ENCODE peak calls at places on chromosomes 3 and 15, in seven cellular contexts. H is right lobe of liver, F is Caco-2, G is spleen, A is AG09309, E is GM12865, O is HepG2. W is an unnamed sample.

GRCh38 chr3:46097691-46098241 is 70.5 kb upstream of the XCR1 start:
- DNase-seq in F (no peak), A (no peak), E (peak), O (no peak), G (no peak), H (no peak), W (no peak)

GRCh38 chr15:32107477-32108080 is 77.3 kb downstream of the CHRNA7 start:
- DNase-seq in G (no peak), O (no peak), F (no peak), A (no peak), H (no peak), E (no peak), W (no peak)

GRCh38 chr3:71064976-71065763 is 518.4 kb downstream of the FOXP1 start:
- DNase-seq in A (no peak), E (peak), G (peak), F (peak), H (peak), O (peak), W (no peak)

GRCh38 chr3:8619548-8619947 is 25.1 kb downstream of the SSUH2 start:
- DNase-seq in E (no peak), F (peak), O (no peak), H (no peak), G (no peak), A (no peak), W (no peak)

GRCh38 chr3:18389108-18389733 is 35.9 kb downstream of the SATB1 start:
- DNase-seq in F (peak), A (no peak), O (peak), E (peak), G (no peak), H (no peak), W (no peak)

GRCh38 chr15:78092111-78093041 is at the start of gene SH2D7:
- DNase-seq in O (no peak), A (no peak), E (no peak), H (no peak), G (no peak), F (no peak), W (no peak)

GRCh38 chr3:195185574-195185973 is 85.4 kb downstream of the XXYLT1 start:
- DNase-seq in G (no peak), O (no peak), H (no peak), E (no peak), A (no peak), F (no peak), W (no peak)

GRCh38 chr3:53254810-53255359 is 937 bp downstream of the TKT start:
- DNase-seq in G (peak), F (peak), A (no peak), E (peak), O (no peak), H (peak), W (no peak)

GRCh38 chr3:126130081-126130855 is 46.3 kb upstream of the SLC41A3 start:
- DNase-seq in F (no peak), E (no peak), G (peak), A (no peak), O (no peak), H (peak), W (no peak)

GRCh38 chr3:121735047-121735696 is 14.4 kb downstream of the GOLGB1 start:
- DNase-seq in O (no peak), G (no peak), H (no peak), F (no peak), A (no peak), E (peak), W (no peak)

GRCh38 chr3:73868688-73869315 is 244.1 kb upstream of the PDZRN3 start:
- DNase-seq in G (no peak), A (peak), F (peak), E (no peak), O (peak), H (no peak), W (no peak)

GRCh38 chr3:31534036-31534435 is 1.3 kb downstream of the STT3B start:
- DNase-seq in G (no peak), O (peak), H (no peak), F (peak), E (peak), A (no peak), W (no peak)

GRCh38 chr15:63968700-63969099 is 77.6 kb downstream of the DAPK2 start:
- DNase-seq in A (no peak), G (peak), E (no peak), H (no peak), O (no peak), F (no peak), W (no peak)

GRCh38 chr3:64138656-64139375 is 86.5 kb downstream of the PRICKLE2 start:
- DNase-seq in E (no peak), O (no peak), F (no peak), A (no peak), H (no peak), G (no peak), W (no peak)

GRCh38 chr3:34024447-34025240 is 226.2 kb downstream of the PDCD6IP start:
- DNase-seq in F (no peak), H (no peak), O (no peak), A (no peak), G (no peak), E (no peak), W (no peak)

GRCh38 chr15:58086479-58086878 is 21.0 kb upstream of the ALDH1A2 start:
- DNase-seq in A (no peak), H (no peak), F (no peak), G (no peak), E (no peak), O (no peak), W (no peak)

GRCh38 chr3:55180936-55181535 is 253.2 kb upstream of the LRTM1 start:
- DNase-seq in E (peak), H (no peak), F (peak), A (no peak), G (no peak), O (peak), W (no peak)

GRCh38 chr15:38589502-38589901 is 24.9 kb upstream of the RASGRP1 start:
- DNase-seq in A (peak), F (peak), O (no peak), G (no peak), H (no peak), E (no peak), W (peak)

GRCh38 chr3:40920041-40920440 is 279.3 kb upstream of the CTNNB1 start:
- DNase-seq in G (no peak), O (no peak), A (no peak), H (no peak), E (peak), F (no peak), W (peak)

GRCh38 chr15:34993413-34993812 is 5.3 kb upstream of the ZNF770 start:
- DNase-seq in H (no peak), O (no peak), A (no peak), G (no peak), F (no peak), E (peak), W (no peak)

GRCh38 chr3:77693147-77693546 is 653.2 kb downstream of the ROBO2 start:
- DNase-seq in H (no peak), G (no peak), E (no peak), F (no peak), A (no peak), O (no peak), W (no peak)

GRCh38 chr3:65729553-65729952 is 309.2 kb downstream of the MAGI1 start:
- DNase-seq in E (no peak), A (peak), H (peak), F (no peak), G (no peak), O (peak), W (no peak)

GRCh38 chr15:74127954-74128784 is 2.2 kb upstream of the ISLR2 start:
- DNase-seq in O (no peak), E (no peak), A (no peak), F (no peak), H (no peak), G (peak), W (no peak)

GRCh38 chr3:37181766-37182165 is 7.4 kb upstream of the LRRFIP2 start:
- DNase-seq in H (no peak), F (no peak), G (no peak), E (no peak), O (no peak), A (no peak), W (no peak)

GRCh38 chr3:133804896-133805295 is 719 bp upstream of the SRPRB start:
- DNase-seq in O (no peak), A (no peak), H (no peak), F (no peak), G (no peak), E (no peak), W (no peak)

GRCh38 chr3:133803474-133803873 is 2.1 kb upstream of the SRPRB start:
- DNase-seq in H (no peak), O (no peak), F (no peak), A (no peak), E (no peak), G (no peak), W (no peak)

GRCh38 chr3:133799794-133800585 is 5.6 kb upstream of the SRPRB start:
- DNase-seq in H (no peak), F (no peak), O (peak), E (no peak), A (no peak), G (no peak), W (no peak)

GRCh38 chr3:133805702-133806475 is at the start of gene SRPRB:
- DNase-seq in O (peak), F (peak), G (peak), H (peak), E (peak), A (peak), W (peak)

GRCh38 chr3:133805384-133805701 is 272 bp upstream of the SRPRB start:
- DNase-seq in A (no peak), H (no peak), F (no peak), E (no peak), O (no peak), G (no peak), W (no peak)
- H3K4me3 ChIP-seq in A (peak), H (peak), F (peak), E (peak), O (peak), G (peak), W (peak)

DNA sequence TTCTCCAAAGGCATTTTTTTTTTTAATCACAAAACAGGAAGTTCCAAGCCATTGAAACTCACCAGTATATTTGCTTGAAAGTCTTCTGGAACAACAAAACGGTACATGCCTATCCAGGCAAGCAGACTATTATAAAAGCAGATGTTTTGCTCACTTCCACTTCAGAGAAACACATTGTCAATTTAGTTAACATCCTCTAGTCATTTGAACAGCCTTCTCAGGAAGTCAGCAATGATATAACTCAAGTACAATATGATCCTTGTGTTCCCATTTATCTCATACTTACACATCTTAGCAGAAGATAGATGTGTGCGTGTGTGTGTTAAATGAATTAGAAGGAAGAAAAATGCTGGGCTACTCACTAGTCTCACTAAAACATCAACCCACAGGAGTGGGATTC is 30.4 kb downstream of the MECOM start:
- DNase-seq in E (no peak), G (no peak), F (no peak), H (no peak), O (no peak), A (no peak), W (no peak)
- TF ChIP-seq CTCF in E (no peak), G (no peak), F (no peak), H (no peak), O (no peak), A (no peak), W (no peak)

GRCh38 chr3:187944391-187945179 is 199.3 kb upstream of the BCL6 start:
- DNase-seq in G (no peak), F (no peak), E (no peak), A (no peak), O (no peak), H (no peak), W (no peak)
- H3K4me3 ChIP-seq in G (no peak), F (no peak), E (no peak), A (no peak), O (no peak), H (no peak), W (no peak)

GRCh38 chr3:42228796-42229195 is 37.2 kb downstream of the CCK start:
- DNase-seq in A (no peak), G (no peak), E (peak), O (peak), H (no peak), F (peak), W (no peak)
- TF ChIP-seq CTCF in A (peak), G (peak), E (peak), O (peak), H (no peak), F (peak), W (peak)

GRCh38 chr3:153370680-153371079 is 208.7 kb downstream of the RAP2B start:
- DNase-seq in F (no peak), G (no peak), O (no peak), H (no peak), E (no peak), A (no peak), W (no peak)

GRCh38 chr3:153372326-153372725 is 210.3 kb downstream of the RAP2B start:
- DNase-seq in O (no peak), E (no peak), F (no peak), A (peak), G (no peak), H (peak), W (no peak)

GRCh38 chr3:153373571-153373970 is 211.5 kb downstream of the RAP2B start:
- DNase-seq in E (peak), G (no peak), A (no peak), F (no peak), O (no peak), H (no peak), W (no peak)

GRCh38 chr3:153369561-153370374 is 207.7 kb downstream of the RAP2B start:
- DNase-seq in E (no peak), G (peak), F (no peak), A (no peak), H (no peak), O (no peak), W (no peak)
- H3K4me3 ChIP-seq in E (no peak), G (no peak), F (no peak), A (no peak), H (no peak), O (no peak), W (no peak)

GRCh38 chr3:196552253-196552652 is 16.1 kb downstream of the WDR53 start:
- DNase-seq in G (no peak), A (no peak), H (no peak), O (no peak), F (no peak), E (no peak), W (no peak)

GRCh38 chr3:196544491-196544992 is 23.8 kb downstream of the WDR53 start:
- DNase-seq in F (no peak), H (no peak), G (no peak), A (no peak), O (no peak), E (no peak), W (no peak)

GRCh38 chr3:196546537-196546936 is 21.8 kb downstream of the WDR53 start:
- DNase-seq in O (no peak), H (no peak), A (no peak), F (no peak), E (no peak), G (no peak), W (no peak)

GRCh38 chr3:196541684-196542445 is 26.5 kb downstream of the WDR53 start:
- DNase-seq in A (no peak), H (no peak), G (no peak), F (no peak), E (no peak), O (no peak), W (no peak)

DNA sequence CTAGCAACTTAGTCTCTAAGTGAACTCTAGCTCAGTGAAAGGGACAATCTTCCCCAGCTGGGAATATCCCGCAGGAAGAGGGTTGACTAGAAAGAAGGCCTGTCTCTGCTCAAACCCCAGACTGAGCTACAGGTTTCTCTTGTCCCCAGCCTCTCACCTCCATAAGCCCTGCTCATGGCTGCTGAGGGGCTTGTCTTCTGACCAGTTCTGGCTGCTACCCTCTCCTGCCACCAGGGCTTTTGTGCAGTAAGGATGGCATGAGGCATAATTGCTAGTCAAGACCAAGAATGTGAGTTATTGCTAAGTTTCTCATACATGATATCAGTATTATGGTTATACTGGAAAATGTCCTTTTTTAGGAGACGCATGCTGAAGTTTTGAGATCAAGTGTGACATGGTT is 21.3 kb downstream of the WDR53 start:
- DNase-seq in O (no peak), F (no peak), A (no peak), G (no peak), E (no peak), H (no peak), W (no peak)
- TF ChIP-seq CTCF in O (no peak), F (no peak), A (no peak), G (no peak), E (no peak), H (no peak), W (no peak)

GRCh38 chr3:50338989-50339388 is 1.6 kb downstream of the RASSF1 start:
- DNase-seq in G (no peak), O (no peak), F (no peak), E (no peak), H (no peak), A (no peak), W (no peak)

GRCh38 chr3:50339485-50340196 is 995 bp downstream of the RASSF1 start:
- DNase-seq in G (peak), H (no peak), F (no peak), E (no peak), O (no peak), A (no peak), W (no peak)

GRCh38 chr3:50341996-50342732 is 1.5 kb upstream of the RASSF1 start:
- DNase-seq in O (no peak), G (peak), F (no peak), A (no peak), H (no peak), E (no peak), W (no peak)

GRCh38 chr3:50341537-50341936 is 901 bp upstream of the RASSF1 start:
- DNase-seq in E (no peak), O (no peak), G (peak), F (no peak), A (no peak), H (no peak), W (no peak)

GRCh38 chr3:50340404-50341329 is at the start of gene RASSF1:
- DNase-seq in F (peak), E (peak), A (no peak), G (peak), H (peak), O (no peak), W (no peak)
- H3K4me3 ChIP-seq in F (peak), E (peak), A (peak), G (peak), H (peak), O (no peak), W (no peak)

DNA sequence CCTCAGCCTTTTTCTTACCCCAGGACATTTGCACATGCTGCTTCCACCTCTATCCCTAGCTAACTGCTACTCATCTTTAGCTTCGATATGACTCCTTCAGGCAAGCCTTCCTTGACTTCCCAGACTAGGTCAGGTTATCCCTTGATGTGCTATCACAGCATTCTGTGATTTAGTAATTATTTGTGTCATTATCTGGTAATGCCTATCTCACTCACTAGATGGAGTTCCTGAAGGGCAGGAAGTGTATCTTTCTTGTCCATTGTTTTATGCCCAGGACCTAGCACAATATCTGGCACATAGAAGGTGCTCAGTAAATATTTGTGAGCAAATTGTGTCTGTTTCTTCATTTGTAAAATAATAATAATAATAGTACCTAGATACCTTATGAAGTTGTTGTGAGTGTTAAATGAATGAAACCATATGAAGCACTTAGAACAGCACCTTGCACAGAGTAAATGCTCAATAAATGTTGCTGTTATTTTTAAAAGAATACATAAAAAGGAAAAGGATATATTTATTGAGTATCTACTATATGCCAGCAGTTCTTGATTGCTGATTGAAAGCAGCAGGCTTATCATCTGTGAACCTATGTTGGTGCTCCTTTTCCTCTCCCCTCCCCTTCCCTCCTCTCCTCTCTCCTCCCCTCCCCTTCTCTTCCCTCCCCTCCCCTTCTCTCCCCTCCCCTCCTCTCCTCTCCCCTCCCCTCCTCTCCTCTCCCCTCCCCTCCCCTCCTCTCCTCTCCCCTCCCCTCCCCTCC is 31.5 kb downstream of the SQOR start:
- DNase-seq in A (no peak), H (no peak), F (no peak), G (no peak), E (no peak), O (no peak), W (no peak)
- TF ChIP-seq CTCF in A (no peak), H (no peak), F (no peak), G (no peak), E (no peak), O (no peak), W (peak)